ENCODE peak calls at places on chromosome X, in nine cellular contexts. C is fibroblast of the aortic adventitia; A is fibroblast of mammary gland; Q is small intestine; V is A673; R is CD4-positive, alpha-beta memory T cell; D is thoracic aorta; W is body of pancreas; J is cardiac muscle cell. T is an unnamed sample.

GRCh38 chrX:105765691-105766090 is 56.6 kb upstream of the NRK start:
- DNase-seq in R (no peak), D (no peak), W (no peak), A (no peak), Q (no peak), V (no peak), J (no peak), C (no peak), T (no peak)

GRCh38 chrX:77785400-77785745 is 643 bp downstream of the ATRX start:
- DNase-seq in C (peak), D (no peak), V (peak), Q (peak), W (peak), J (peak), R (no peak), A (peak), T (no peak)

GRCh38 chrX:46979340-46979739 is 67.1 kb downstream of the JADE3 start:
- DNase-seq in A (peak), J (peak), V (peak), D (no peak), C (peak), Q (no peak), R (no peak), W (no peak), T (no peak)

GRCh38 chrX:24245201-24245600 is 68.7 kb downstream of the SUPT20HL2 start:
- DNase-seq in A (peak), R (no peak), W (no peak), V (peak), Q (no peak), J (peak), C (peak), D (no peak), T (no peak)

GRCh38 chrX:102516314-102516936 is at the start of gene TMSB15A:
- DNase-seq in J (peak), Q (peak), V (peak), A (no peak), R (peak), C (peak), W (peak), D (peak), T (peak)

GRCh38 chrX:46770817-46771163 is 11.9 kb upstream of the SLC9A7 start:
- DNase-seq in R (no peak), C (peak), W (no peak), A (peak), D (no peak), J (peak), Q (no peak), V (no peak), T (no peak)

GRCh38 chrX:132564026-132564425 is 75.2 kb upstream of the MBNL3 start:
- DNase-seq in A (peak), J (peak), D (no peak), C (no peak), W (no peak), R (no peak), Q (no peak), V (no peak), T (no peak)

GRCh38 chrX:102627640-102628039 is 23.6 kb upstream of the GPRASP1 start:
- DNase-seq in D (no peak), R (no peak), V (no peak), W (no peak), A (no peak), Q (no peak), J (no peak), C (no peak), T (no peak)

GRCh38 chrX:46750829-46751228 is 8.1 kb downstream of the SLC9A7 start:
- DNase-seq in Q (no peak), A (no peak), D (no peak), V (no peak), C (no peak), J (no peak), R (no peak), W (peak), T (no peak)

GRCh38 chrX:70592091-70592490 is 147.5 kb downstream of the DLG3 start:
- DNase-seq in V (peak), R (no peak), C (peak), D (no peak), J (peak), A (peak), W (no peak), Q (no peak), T (no peak)

GRCh38 chrX:1455948-1456280 is 3.2 kb upstream of the ASMTL start:
- DNase-seq in C (no peak), D (no peak), A (no peak), W (no peak), R (peak), Q (no peak), J (no peak), V (no peak), T (no peak)

GRCh38 chrX:150049647-150050046 is 111.4 kb upstream of the EOLA2 start:
- DNase-seq in W (no peak), V (no peak), R (no peak), D (no peak), C (no peak), Q (no peak), J (peak), A (no peak), T (no peak)

GRCh38 chrX:43644124-43644701 is 11.9 kb upstream of the MAOA start:
- DNase-seq in A (peak), V (peak), R (no peak), Q (no peak), C (peak), D (no peak), J (peak), W (peak), T (no peak)

GRCh38 chrX:154370882-154371770 is 3.3 kb downstream of the FLNA start:
- DNase-seq in R (peak), W (peak), J (peak), Q (peak), D (peak), A (peak), C (peak), V (peak), T (peak)

GRCh38 chrX:46649421-46650260 is 76.1 kb downstream of the CHST7 start:
- DNase-seq in C (no peak), A (no peak), R (no peak), V (peak), W (peak), Q (no peak), J (peak), D (no peak), T (no peak)

GRCh38 chrX:88425739-88426138 is 321.3 kb upstream of the CPXCR1 start:
- DNase-seq in D (no peak), V (peak), W (no peak), C (peak), A (peak), R (no peak), J (no peak), Q (no peak), T (no peak)

GRCh38 chrX:152619897-152620296 is 17.8 kb upstream of the GABRQ start:
- DNase-seq in Q (no peak), W (no peak), A (no peak), R (no peak), J (no peak), V (no peak), C (no peak), D (no peak), T (no peak)

GRCh38 chrX:153549231-153549630 is 31.8 kb downstream of the ATP2B3 start:
- DNase-seq in A (no peak), D (no peak), W (no peak), R (no peak), Q (no peak), C (no peak), V (no peak), J (no peak), T (no peak)

GRCh38 chrX:70089575-70090297 is 27.5 kb downstream of the OTUD6A start:
- DNase-seq in W (no peak), J (peak), R (no peak), A (peak), D (no peak), V (no peak), C (peak), Q (no peak), T (no peak)

GRCh38 chrX:117996918-117997480 is 119.6 kb downstream of the KLHL13 start:
- DNase-seq in C (no peak), R (no peak), J (no peak), V (peak), W (no peak), A (peak), Q (peak), D (no peak), T (no peak)

GRCh38 chrX:24301060-24301459 is 12.8 kb downstream of the SUPT20HL2 start:
- DNase-seq in D (no peak), A (peak), V (no peak), R (no peak), Q (no peak), C (peak), W (no peak), J (peak), T (no peak)

GRCh38 chrX:107677501-107677901 is 49.2 kb downstream of the PRPS1 start:
- DNase-seq in R (no peak), C (no peak), D (no peak), A (peak), Q (no peak), V (peak), J (peak), W (no peak), T (no peak)

GRCh38 chrX:12400218-12400617 is 261.9 kb downstream of the FRMPD4 start:
- DNase-seq in C (no peak), W (no peak), V (no peak), R (no peak), Q (no peak), D (no peak), J (no peak), A (no peak), T (no peak)

GRCh38 chrX:19698691-19699090 is 183.4 kb upstream of the MAP3K15 start:
- DNase-seq in A (no peak), C (no peak), R (no peak), D (no peak), V (no peak), W (no peak), Q (no peak), J (no peak), T (no peak)

GRCh38 chrX:97267376-97267775 is 383.7 kb downstream of the RPA4 start:
- DNase-seq in C (peak), J (peak), R (no peak), D (no peak), W (no peak), A (peak), V (peak), Q (no peak), T (no peak)

GRCh38 chrX:6226053-6226645 is 2.5 kb downstream of the NLGN4X start:
- DNase-seq in Q (no peak), R (no peak), A (no peak), J (no peak), C (no peak), W (no peak), D (no peak), V (peak), T (peak)

GRCh38 chrX:40087574-40088298 is 10.0 kb downstream of the BCOR start:
- DNase-seq in R (no peak), A (no peak), W (no peak), D (no peak), V (no peak), Q (no peak), C (no peak), J (no peak), T (no peak)

GRCh38 chrX:154654925-154655324 is 1.5 kb upstream of the CTAG2 start:
- DNase-seq in V (no peak), D (no peak), W (no peak), R (no peak), C (no peak), J (no peak), Q (no peak), A (no peak), T (no peak)

GRCh38 chrX:2434764-2435163 is 66.0 kb downstream of the DHRSX start:
- DNase-seq in W (no peak), A (no peak), R (no peak), J (no peak), D (no peak), Q (no peak), V (no peak), C (no peak), T (no peak)

GRCh38 chrX:48971325-48972213 is at the start of gene KCND1:
- DNase-seq in D (no peak), J (peak), R (no peak), Q (peak), A (peak), V (peak), C (peak), W (peak), T (peak)

GRCh38 chrX:50827996-50828395 is 14.0 kb upstream of the SHROOM4 start:
- DNase-seq in W (no peak), V (no peak), R (no peak), C (no peak), A (peak), Q (no peak), D (no peak), J (no peak), T (no peak)

GRCh38 chrX:68422478-68422877 is 10.8 kb downstream of the OPHN1 start:
- DNase-seq in R (no peak), C (no peak), Q (no peak), V (no peak), J (no peak), W (no peak), A (no peak), D (no peak), T (no peak)

DNA sequence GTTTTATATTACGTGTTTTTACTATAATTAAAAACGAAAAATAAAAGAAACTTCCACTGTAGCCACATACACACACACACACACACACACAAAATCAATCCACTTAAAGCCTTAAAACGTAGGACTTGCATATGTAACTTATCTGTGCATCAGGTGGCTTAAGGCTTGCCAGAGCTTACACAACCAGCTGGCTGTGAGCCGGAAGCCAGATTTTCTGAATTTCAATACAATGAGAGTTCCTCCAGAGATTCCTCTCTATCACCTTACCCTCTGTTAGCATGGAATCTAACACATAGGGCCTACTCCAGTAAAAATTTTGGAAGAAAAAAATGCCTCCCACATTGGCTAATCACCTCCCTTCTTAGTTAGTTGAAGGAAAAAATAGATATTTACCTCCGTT is 27.9 kb upstream of the SLITRK4 start:
- DNase-seq in J (peak), C (no peak), V (no peak), R (no peak), A (no peak), Q (no peak), D (no peak), W (peak), T (no peak)
- H3K4me3 ChIP-seq in J (no peak), C (no peak), V (no peak), R (no peak), A (no peak), Q (no peak), D (no peak), W (no peak), T (no peak)

GRCh38 chrX:13627306-13627705 is 25.6 kb upstream of the TCEANC start:
- DNase-seq in C (no peak), A (no peak), V (no peak), W (no peak), Q (no peak), R (no peak), D (no peak), J (no peak), T (no peak)
- H3K4me3 ChIP-seq in C (no peak), A (no peak), V (no peak), W (no peak), Q (no peak), R (no peak), D (no peak), J (no peak), T (no peak)

GRCh38 chrX:8404958-8405357 is 59.7 kb upstream of the VCX3B start:
- DNase-seq in A (no peak), W (no peak), C (no peak), R (no peak), Q (no peak), V (no peak), J (peak), D (no peak), T (no peak)

GRCh38 chrX:8405631-8406030 is 59.0 kb upstream of the VCX3B start:
- DNase-seq in C (no peak), J (peak), V (no peak), D (no peak), W (no peak), R (no peak), A (no peak), Q (no peak), T (no peak)

GRCh38 chrX:8404443-8404842 is 60.2 kb upstream of the VCX3B start:
- DNase-seq in V (no peak), J (peak), Q (no peak), A (no peak), W (peak), D (no peak), R (no peak), C (peak), T (no peak)
- H3K4me3 ChIP-seq in V (no peak), J (no peak), Q (no peak), A (no peak), W (no peak), D (peak), R (no peak), C (no peak), T (no peak)

GRCh38 chrX:31429915-31430314 is 358.1 kb upstream of the FTHL17 start:
- DNase-seq in C (no peak), W (no peak), Q (no peak), D (no peak), A (no peak), V (no peak), R (no peak), J (no peak), T (no peak)

GRCh38 chrX:31436424-31436823 is 364.6 kb upstream of the FTHL17 start:
- DNase-seq in Q (no peak), D (no peak), W (no peak), V (no peak), C (no peak), J (no peak), R (no peak), A (no peak), T (no peak)

GRCh38 chrX:31440546-31440945 is 368.7 kb upstream of the FTHL17 start:
- DNase-seq in J (no peak), C (no peak), Q (no peak), A (no peak), W (no peak), V (no peak), D (no peak), R (no peak), T (no peak)

DNA sequence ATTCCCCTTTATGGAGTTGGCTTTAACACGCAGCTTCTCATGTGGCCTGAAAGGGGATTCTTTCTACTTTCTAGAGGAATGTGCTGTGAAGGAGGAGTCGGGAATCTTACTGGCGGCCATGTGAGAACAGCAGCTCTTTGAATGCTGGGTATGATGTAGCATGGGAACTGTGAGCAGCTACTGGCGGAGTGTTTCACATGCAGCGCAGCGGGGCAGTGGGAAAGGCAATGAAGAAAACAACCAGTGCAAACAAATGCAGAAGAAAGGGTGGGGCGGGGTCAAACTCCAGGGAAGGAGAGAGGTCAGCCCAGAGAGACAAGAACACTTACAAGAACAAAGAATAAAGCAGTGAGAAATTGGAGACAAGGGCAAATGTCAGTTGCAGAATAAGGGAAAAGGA is 363.8 kb upstream of the FTHL17 start:
- DNase-seq in Q (peak), A (no peak), W (peak), V (no peak), D (no peak), R (no peak), J (peak), C (no peak), T (no peak)
- H3K4me3 ChIP-seq in Q (no peak), A (no peak), W (no peak), V (no peak), D (no peak), R (no peak), J (no peak), C (no peak), T (no peak)

GRCh38 chrX:104112326-104112951 is at the start of gene ZCCHC18:
- DNase-seq in C (peak), V (peak), A (peak), Q (no peak), R (peak), D (no peak), J (peak), W (peak), T (peak)
- H3K4me3 ChIP-seq in C (peak), V (peak), A (peak), Q (peak), R (peak), D (peak), J (peak), W (peak), T (peak)

DNA sequence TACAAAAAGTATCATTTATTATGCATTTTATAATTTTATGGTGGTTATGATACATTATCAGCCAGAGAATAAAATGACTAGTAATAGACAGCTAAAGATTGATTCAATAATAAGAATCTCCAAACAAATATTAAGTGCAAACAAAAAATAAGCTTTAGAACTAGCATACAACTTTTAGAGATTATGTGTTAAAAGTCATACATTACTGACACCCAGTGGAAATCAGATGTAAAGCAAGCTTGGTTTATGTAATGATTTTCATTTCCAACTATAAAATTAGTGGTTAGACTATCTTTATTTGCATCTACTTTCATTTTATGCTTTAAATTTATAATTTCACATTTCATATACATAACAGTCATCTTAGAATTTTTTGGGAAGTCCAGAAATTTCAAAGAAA is 57.7 kb downstream of the IL13RA2 start:
- DNase-seq in C (peak), Q (no peak), R (no peak), J (peak), A (peak), W (no peak), V (peak), D (no peak), T (no peak)
- H3K4me3 ChIP-seq in C (no peak), Q (no peak), R (no peak), J (no peak), A (no peak), W (no peak), V (no peak), D (no peak), T (no peak)

GRCh38 chrX:54639018-54639345 is 109.0 kb downstream of the GNL3L start:
- DNase-seq in R (no peak), Q (no peak), W (no peak), D (no peak), J (no peak), A (no peak), C (no peak), V (no peak), T (no peak)

GRCh38 chrX:54640721-54641120 is 110.7 kb downstream of the GNL3L start:
- DNase-seq in Q (no peak), D (no peak), V (no peak), J (no peak), W (no peak), C (no peak), R (peak), A (peak), T (no peak)

GRCh38 chrX:54639346-54640102 is 109.5 kb downstream of the GNL3L start:
- DNase-seq in D (peak), W (peak), Q (peak), R (peak), A (peak), C (peak), J (peak), V (peak), T (peak)

GRCh38 chrX:54641530-54641929 is 111.5 kb downstream of the GNL3L start:
- DNase-seq in Q (no peak), J (no peak), R (no peak), D (no peak), C (no peak), A (peak), W (no peak), V (no peak), T (no peak)

GRCh38 chrX:54640103-54640428 is 110.0 kb downstream of the GNL3L start:
- DNase-seq in C (no peak), W (no peak), Q (no peak), A (peak), J (no peak), D (no peak), V (no peak), R (no peak), T (no peak)
- H3K4me3 ChIP-seq in C (peak), W (no peak), Q (peak), A (peak), J (peak), D (peak), V (peak), R (no peak), T (peak)

DNA sequence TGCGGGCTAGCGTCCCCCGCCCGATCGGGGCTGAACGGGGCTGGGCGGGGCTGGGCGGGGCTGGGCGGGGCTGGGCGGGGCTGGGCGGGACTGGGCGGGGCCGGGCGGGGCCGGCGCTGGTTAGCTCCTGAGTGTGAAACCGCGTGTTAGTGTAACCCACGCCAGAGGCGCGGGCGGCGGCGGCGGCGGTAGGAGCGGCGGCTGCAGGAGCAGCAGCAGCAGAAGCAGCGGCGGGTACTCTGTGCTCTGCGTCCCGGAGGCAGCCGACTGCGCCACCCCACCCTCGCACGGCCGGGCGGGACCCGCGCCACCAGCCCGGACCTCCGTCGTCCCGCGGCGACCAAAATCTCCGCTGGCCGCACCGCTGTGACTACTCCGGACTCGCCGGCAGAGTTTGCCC is 128.1 kb downstream of the LAS1L start:
- DNase-seq in D (no peak), J (no peak), W (no peak), R (no peak), C (no peak), Q (peak), V (peak), A (no peak), T (no peak)
- H3K4me3 ChIP-seq in D (peak), J (peak), W (no peak), R (no peak), C (no peak), Q (peak), V (no peak), A (no peak), T (peak)

GRCh38 chrX:37922926-37923325 is 75.6 kb upstream of the DYNLT3 start:
- DNase-seq in C (peak), R (no peak), W (peak), Q (peak), D (no peak), A (no peak), V (no peak), J (peak), T (no peak)
- H3K4me3 ChIP-seq in C (no peak), R (no peak), W (no peak), Q (no peak), D (no peak), A (no peak), V (no peak), J (no peak), T (no peak)